ENCODE peak calls at places on chromosomes 6 and 20, in eight cellular contexts. One of them, this sample, is unnamed.

GRCh38 chr6:42453027-42453648 is 1.4 kb upstream of the TRERF1 start:
- DNase-seq in foreskin fibroblast: peak
- DNase-seq in CD4-positive, alpha-beta T cell: peak
- DNase-seq in GM20000: peak
- DNase-seq in HFF-Myc: no peak
- DNase-seq in fibroblast of lung: peak
- DNase-seq in tibial nerve: peak
- DNase-seq in WTC11: peak
- DNase-seq in this sample: peak

GRCh38 chr20:33005132-33005566 is 916 bp upstream of the SUN5 start:
- DNase-seq in GM20000: peak
- DNase-seq in HFF-Myc: peak
- DNase-seq in fibroblast of lung: peak
- DNase-seq in tibial nerve: no peak
- DNase-seq in CD4-positive, alpha-beta T cell: no peak
- DNase-seq in foreskin fibroblast: no peak
- DNase-seq in WTC11: no peak
- DNase-seq in this sample: peak

GRCh38 chr6:19804362-19805145 is 32.6 kb upstream of the ID4 start:
- DNase-seq in tibial nerve: peak
- DNase-seq in CD4-positive, alpha-beta T cell: no peak
- DNase-seq in HFF-Myc: peak
- DNase-seq in foreskin fibroblast: peak
- DNase-seq in fibroblast of lung: peak
- DNase-seq in GM20000: peak
- DNase-seq in WTC11: peak
- DNase-seq in this sample: peak

GRCh38 chr6:34829137-34829536 is 37.3 kb downstream of the BLTP3A start:
- DNase-seq in tibial nerve: no peak
- DNase-seq in CD4-positive, alpha-beta T cell: no peak
- DNase-seq in HFF-Myc: no peak
- DNase-seq in WTC11: no peak
- DNase-seq in foreskin fibroblast: no peak
- DNase-seq in fibroblast of lung: no peak
- DNase-seq in GM20000: no peak
- DNase-seq in this sample: no peak

GRCh38 chr6:148144917-148145521 is 197.6 kb upstream of the SASH1 start:
- DNase-seq in HFF-Myc: peak
- DNase-seq in tibial nerve: peak
- DNase-seq in GM20000: peak
- DNase-seq in foreskin fibroblast: peak
- DNase-seq in CD4-positive, alpha-beta T cell: peak
- DNase-seq in fibroblast of lung: peak
- DNase-seq in WTC11: peak
- DNase-seq in this sample: peak

GRCh38 chr6:128131566-128131965 is 230.7 kb upstream of the THEMIS start:
- DNase-seq in foreskin fibroblast: no peak
- DNase-seq in WTC11: no peak
- DNase-seq in HFF-Myc: no peak
- DNase-seq in tibial nerve: no peak
- DNase-seq in GM20000: no peak
- DNase-seq in CD4-positive, alpha-beta T cell: no peak
- DNase-seq in fibroblast of lung: peak
- DNase-seq in this sample: peak

GRCh38 chr6:5333653-5334052 is 72.3 kb downstream of the FARS2 start:
- DNase-seq in fibroblast of lung: peak
- DNase-seq in foreskin fibroblast: peak
- DNase-seq in tibial nerve: no peak
- DNase-seq in WTC11: no peak
- DNase-seq in CD4-positive, alpha-beta T cell: no peak
- DNase-seq in GM20000: no peak
- DNase-seq in HFF-Myc: peak
- DNase-seq in this sample: peak

GRCh38 chr20:49455691-49456090 is 26.8 kb downstream of the KCNB1 start:
- DNase-seq in GM20000: no peak
- DNase-seq in CD4-positive, alpha-beta T cell: no peak
- DNase-seq in fibroblast of lung: no peak
- DNase-seq in tibial nerve: no peak
- DNase-seq in foreskin fibroblast: no peak
- DNase-seq in HFF-Myc: no peak
- DNase-seq in WTC11: no peak
- DNase-seq in this sample: no peak

GRCh38 chr20:25039697-25040437 is 18.1 kb downstream of the ACSS1 start:
- DNase-seq in GM20000: no peak
- DNase-seq in CD4-positive, alpha-beta T cell: no peak
- DNase-seq in tibial nerve: peak
- DNase-seq in foreskin fibroblast: peak
- DNase-seq in fibroblast of lung: peak
- DNase-seq in WTC11: no peak
- DNase-seq in HFF-Myc: no peak
- DNase-seq in this sample: peak

GRCh38 chr6:148027201-148027600 is 315.4 kb upstream of the SASH1 start:
- DNase-seq in GM20000: no peak
- DNase-seq in WTC11: no peak
- DNase-seq in CD4-positive, alpha-beta T cell: no peak
- DNase-seq in HFF-Myc: no peak
- DNase-seq in tibial nerve: no peak
- DNase-seq in fibroblast of lung: no peak
- DNase-seq in foreskin fibroblast: no peak
- DNase-seq in this sample: no peak

GRCh38 chr6:20791074-20791473 is 256.8 kb downstream of the CDKAL1 start:
- DNase-seq in GM20000: no peak
- DNase-seq in fibroblast of lung: no peak
- DNase-seq in foreskin fibroblast: no peak
- DNase-seq in HFF-Myc: no peak
- DNase-seq in CD4-positive, alpha-beta T cell: no peak
- DNase-seq in WTC11: no peak
- DNase-seq in tibial nerve: no peak
- DNase-seq in this sample: no peak

GRCh38 chr6:14476793-14477531 is 359.4 kb downstream of the CD83 start:
- DNase-seq in WTC11: no peak
- DNase-seq in tibial nerve: peak
- DNase-seq in CD4-positive, alpha-beta T cell: no peak
- DNase-seq in fibroblast of lung: peak
- DNase-seq in foreskin fibroblast: peak
- DNase-seq in GM20000: no peak
- DNase-seq in HFF-Myc: peak
- DNase-seq in this sample: no peak

GRCh38 chr6:166952567-166953464 is 3.5 kb downstream of the RNASET2 start:
- DNase-seq in CD4-positive, alpha-beta T cell: no peak
- DNase-seq in tibial nerve: no peak
- DNase-seq in foreskin fibroblast: no peak
- DNase-seq in fibroblast of lung: no peak
- DNase-seq in WTC11: no peak
- DNase-seq in HFF-Myc: no peak
- DNase-seq in GM20000: no peak
- DNase-seq in this sample: no peak

GRCh38 chr6:150293423-150294280 is 75.2 kb upstream of the IYD start:
- DNase-seq in foreskin fibroblast: peak
- DNase-seq in WTC11: no peak
- DNase-seq in CD4-positive, alpha-beta T cell: no peak
- DNase-seq in tibial nerve: no peak
- DNase-seq in fibroblast of lung: peak
- DNase-seq in GM20000: no peak
- DNase-seq in HFF-Myc: no peak
- DNase-seq in this sample: peak

GRCh38 chr20:36792422-36792821 is 18.9 kb upstream of the DSN1 start:
- DNase-seq in WTC11: peak
- DNase-seq in fibroblast of lung: peak
- DNase-seq in foreskin fibroblast: peak
- DNase-seq in tibial nerve: no peak
- DNase-seq in GM20000: peak
- DNase-seq in CD4-positive, alpha-beta T cell: no peak
- DNase-seq in HFF-Myc: no peak
- DNase-seq in this sample: peak
- TF ChIP-seq CTCF in WTC11: no peak
- TF ChIP-seq CTCF in fibroblast of lung: peak
- TF ChIP-seq CTCF in foreskin fibroblast: peak
- TF ChIP-seq CTCF in tibial nerve: no peak
- TF ChIP-seq CTCF in GM20000: peak
- TF ChIP-seq CTCF in CD4-positive, alpha-beta T cell: no peak
- TF ChIP-seq CTCF in HFF-Myc: peak
- TF ChIP-seq CTCF in this sample: peak

GRCh38 chr6:36121752-36122494 is 8.4 kb upstream of the MAPK13 start:
- DNase-seq in CD4-positive, alpha-beta T cell: no peak
- DNase-seq in fibroblast of lung: no peak
- DNase-seq in HFF-Myc: no peak
- DNase-seq in tibial nerve: no peak
- DNase-seq in WTC11: no peak
- DNase-seq in foreskin fibroblast: no peak
- DNase-seq in GM20000: no peak
- DNase-seq in this sample: no peak

GRCh38 chr6:36124881-36125280 is 5.4 kb upstream of the MAPK13 start:
- DNase-seq in tibial nerve: no peak
- DNase-seq in CD4-positive, alpha-beta T cell: no peak
- DNase-seq in foreskin fibroblast: no peak
- DNase-seq in HFF-Myc: no peak
- DNase-seq in WTC11: no peak
- DNase-seq in fibroblast of lung: no peak
- DNase-seq in GM20000: no peak
- DNase-seq in this sample: no peak

GRCh38 chr6:36125575-36125974 is 4.7 kb upstream of the MAPK13 start:
- DNase-seq in CD4-positive, alpha-beta T cell: no peak
- DNase-seq in tibial nerve: no peak
- DNase-seq in fibroblast of lung: no peak
- DNase-seq in HFF-Myc: no peak
- DNase-seq in foreskin fibroblast: no peak
- DNase-seq in GM20000: no peak
- DNase-seq in WTC11: no peak
- DNase-seq in this sample: no peak

GRCh38 chr6:36122495-36123269 is 7.6 kb upstream of the MAPK13 start:
- DNase-seq in tibial nerve: no peak
- DNase-seq in foreskin fibroblast: no peak
- DNase-seq in CD4-positive, alpha-beta T cell: no peak
- DNase-seq in WTC11: no peak
- DNase-seq in HFF-Myc: no peak
- DNase-seq in GM20000: no peak
- DNase-seq in fibroblast of lung: no peak
- DNase-seq in this sample: no peak

GRCh38 chr6:36123270-36124139 is 6.8 kb upstream of the MAPK13 start:
- DNase-seq in HFF-Myc: peak
- DNase-seq in foreskin fibroblast: peak
- DNase-seq in fibroblast of lung: peak
- DNase-seq in GM20000: peak
- DNase-seq in WTC11: peak
- DNase-seq in CD4-positive, alpha-beta T cell: peak
- DNase-seq in tibial nerve: peak
- DNase-seq in this sample: peak
- TF ChIP-seq CTCF in HFF-Myc: peak
- TF ChIP-seq CTCF in foreskin fibroblast: peak
- TF ChIP-seq CTCF in fibroblast of lung: peak
- TF ChIP-seq CTCF in GM20000: peak
- TF ChIP-seq CTCF in WTC11: peak
- TF ChIP-seq CTCF in CD4-positive, alpha-beta T cell: peak
- TF ChIP-seq CTCF in tibial nerve: peak
- TF ChIP-seq CTCF in this sample: peak

DNA sequence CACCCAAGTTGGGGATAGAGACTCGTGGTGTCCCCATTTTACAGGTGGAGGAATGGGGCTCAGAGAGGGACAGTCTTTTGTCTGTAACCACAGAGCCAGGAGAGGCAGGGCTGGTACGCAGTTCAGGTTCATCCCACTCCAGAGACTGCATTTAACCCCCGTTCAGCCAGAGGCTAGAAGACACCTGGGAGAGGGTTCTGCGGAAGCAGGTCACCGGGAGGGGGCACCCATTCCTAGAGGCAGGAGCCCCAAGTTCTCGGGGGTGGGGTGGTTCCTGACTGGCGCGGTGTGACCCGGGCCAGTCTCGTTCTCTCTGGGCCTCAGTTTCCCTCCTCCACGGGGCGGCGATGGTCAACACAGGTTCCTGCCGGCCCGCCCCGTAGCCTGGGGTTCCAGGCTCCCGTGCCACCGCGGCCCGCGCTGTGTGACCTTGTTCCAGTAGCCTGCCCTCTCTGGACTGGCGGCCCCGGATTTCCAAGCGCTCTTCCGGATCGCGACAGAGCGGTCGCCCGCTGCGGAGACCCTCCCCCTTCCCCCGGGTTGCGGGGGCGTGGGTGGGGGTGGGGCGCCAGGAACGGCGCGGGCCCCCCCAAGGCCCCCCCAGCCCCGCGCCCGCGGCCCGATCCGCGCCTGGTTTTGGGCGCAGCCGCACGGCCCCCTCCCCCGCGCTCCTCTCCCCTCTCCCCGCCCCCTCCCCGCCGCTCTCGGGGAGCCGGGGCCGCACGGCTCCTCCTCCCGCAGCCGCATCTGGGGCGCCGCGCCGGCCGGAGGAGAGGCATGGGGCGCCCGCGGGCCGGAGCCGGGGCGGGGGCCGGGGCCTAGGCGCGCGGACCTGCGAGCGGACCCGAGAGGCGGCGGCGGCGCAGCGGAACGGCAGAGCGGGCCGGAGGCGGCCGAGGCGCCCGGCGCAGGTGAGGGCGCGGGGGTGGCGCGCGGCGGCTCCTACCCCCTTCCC is at the start of gene DLGAP4:
- DNase-seq in foreskin fibroblast: no peak
- DNase-seq in GM20000: no peak
- DNase-seq in CD4-positive, alpha-beta T cell: no peak
- DNase-seq in WTC11: peak
- DNase-seq in HFF-Myc: no peak
- DNase-seq in fibroblast of lung: no peak
- DNase-seq in tibial nerve: no peak
- DNase-seq in this sample: no peak
- TF ChIP-seq CTCF in foreskin fibroblast: no peak
- TF ChIP-seq CTCF in GM20000: no peak
- TF ChIP-seq CTCF in CD4-positive, alpha-beta T cell: no peak
- TF ChIP-seq CTCF in WTC11: no peak
- TF ChIP-seq CTCF in HFF-Myc: no peak
- TF ChIP-seq CTCF in fibroblast of lung: no peak
- TF ChIP-seq CTCF in tibial nerve: no peak
- TF ChIP-seq CTCF in this sample: no peak

GRCh38 chr20:43694763-43695162 is 27.8 kb downstream of the MYBL2 start:
- DNase-seq in foreskin fibroblast: no peak
- DNase-seq in CD4-positive, alpha-beta T cell: no peak
- DNase-seq in fibroblast of lung: no peak
- DNase-seq in tibial nerve: no peak
- DNase-seq in GM20000: no peak
- DNase-seq in HFF-Myc: no peak
- DNase-seq in WTC11: no peak
- DNase-seq in this sample: no peak

GRCh38 chr20:43689165-43689564 is 22.3 kb downstream of the MYBL2 start:
- DNase-seq in GM20000: no peak
- DNase-seq in HFF-Myc: no peak
- DNase-seq in foreskin fibroblast: no peak
- DNase-seq in fibroblast of lung: no peak
- DNase-seq in tibial nerve: no peak
- DNase-seq in WTC11: no peak
- DNase-seq in CD4-positive, alpha-beta T cell: no peak
- DNase-seq in this sample: no peak

GRCh38 chr20:43690943-43691598 is 24.2 kb downstream of the MYBL2 start:
- DNase-seq in CD4-positive, alpha-beta T cell: no peak
- DNase-seq in tibial nerve: no peak
- DNase-seq in foreskin fibroblast: no peak
- DNase-seq in WTC11: no peak
- DNase-seq in HFF-Myc: no peak
- DNase-seq in fibroblast of lung: no peak
- DNase-seq in GM20000: no peak
- DNase-seq in this sample: no peak

GRCh38 chr20:43695571-43695970 is 28.7 kb downstream of the MYBL2 start:
- DNase-seq in WTC11: no peak
- DNase-seq in foreskin fibroblast: no peak
- DNase-seq in fibroblast of lung: no peak
- DNase-seq in HFF-Myc: no peak
- DNase-seq in CD4-positive, alpha-beta T cell: no peak
- DNase-seq in GM20000: no peak
- DNase-seq in tibial nerve: no peak
- DNase-seq in this sample: no peak

GRCh38 chr20:43691928-43692524 is 25.1 kb downstream of the MYBL2 start:
- DNase-seq in HFF-Myc: no peak
- DNase-seq in CD4-positive, alpha-beta T cell: peak
- DNase-seq in fibroblast of lung: peak
- DNase-seq in tibial nerve: peak
- DNase-seq in GM20000: peak
- DNase-seq in WTC11: peak
- DNase-seq in foreskin fibroblast: no peak
- DNase-seq in this sample: peak
- TF ChIP-seq CTCF in HFF-Myc: peak
- TF ChIP-seq CTCF in CD4-positive, alpha-beta T cell: peak
- TF ChIP-seq CTCF in fibroblast of lung: peak
- TF ChIP-seq CTCF in tibial nerve: peak
- TF ChIP-seq CTCF in GM20000: peak
- TF ChIP-seq CTCF in WTC11: peak
- TF ChIP-seq CTCF in foreskin fibroblast: peak
- TF ChIP-seq CTCF in this sample: peak

This sample was measured in MCF 10A.